ENCODE peak calls at places on chromosomes 11 and 22, in five cellular contexts. One of them, this sample, is unnamed.
A peak's percentile ranks its signal among the peaks of the same experiment; 100 is the strongest.

GRCh38 chr11:69000391-69000790 is 12.7 kb downstream of the MRGPRF start:
- DNase-seq in stomach: no peak
- DNase-seq in endothelial cell: no peak
- DNase-seq in GOT3: no peak
- DNase-seq in activated T-cell treated with anti-CD3 and anti-CD28 coated beads, Interleukin-2, amount 50 U/mL, for 72 hours: no peak
- DNase-seq in this sample: no peak

GRCh38 chr11:19595499-19595839 is 117.2 kb upstream of the NAV2 start:
- DNase-seq in stomach: no peak
- DNase-seq in endothelial cell: no peak
- DNase-seq in GOT3: no peak
- DNase-seq in activated T-cell treated with anti-CD3 and anti-CD28 coated beads, Interleukin-2, amount 50 U/mL, for 72 hours: no peak
- DNase-seq in this sample: no peak

GRCh38 chr22:23542933-23543332 is 37.2 kb downstream of the IGLL1 start:
- DNase-seq in stomach: no peak
- DNase-seq in endothelial cell: no peak
- DNase-seq in GOT3: no peak
- DNase-seq in activated T-cell treated with anti-CD3 and anti-CD28 coated beads, Interleukin-2, amount 50 U/mL, for 72 hours: no peak
- DNase-seq in this sample: no peak

GRCh38 chr11:10659339-10660216 is 34.0 kb downstream of the IRAG1 start:
- DNase-seq in stomach: no peak
- DNase-seq in endothelial cell: no peak
- DNase-seq in GOT3: no peak
- DNase-seq in activated T-cell treated with anti-CD3 and anti-CD28 coated beads, Interleukin-2, amount 50 U/mL, for 72 hours: peak; percentile 10
- DNase-seq in this sample: no peak

GRCh38 chr11:65884716-65885092 is 3.6 kb downstream of the FIBP start:
- DNase-seq in stomach: peak; percentile 83
- DNase-seq in endothelial cell: peak; percentile 90
- DNase-seq in GOT3: no peak
- DNase-seq in activated T-cell treated with anti-CD3 and anti-CD28 coated beads, Interleukin-2, amount 50 U/mL, for 72 hours: peak; percentile 89
- DNase-seq in this sample: peak; percentile 83

GRCh38 chr11:77590194-77590591 is 440 bp downstream of the AQP11 start:
- DNase-seq in stomach: peak; percentile 45
- DNase-seq in endothelial cell: peak; percentile 14
- DNase-seq in GOT3: no peak
- DNase-seq in activated T-cell treated with anti-CD3 and anti-CD28 coated beads, Interleukin-2, amount 50 U/mL, for 72 hours: peak; percentile 8
- DNase-seq in this sample: no peak

GRCh38 chr11:44708063-44708462 is 18.7 kb upstream of the TSPAN18 start:
- DNase-seq in stomach: no peak
- DNase-seq in endothelial cell: no peak
- DNase-seq in GOT3: no peak
- DNase-seq in activated T-cell treated with anti-CD3 and anti-CD28 coated beads, Interleukin-2, amount 50 U/mL, for 72 hours: no peak
- DNase-seq in this sample: peak; percentile 85

GRCh38 chr11:134666273-134667174 is 254.5 kb upstream of the B3GAT1 start:
- DNase-seq in stomach: peak; percentile 18
- DNase-seq in endothelial cell: no peak
- DNase-seq in GOT3: no peak
- DNase-seq in activated T-cell treated with anti-CD3 and anti-CD28 coated beads, Interleukin-2, amount 50 U/mL, for 72 hours: no peak
- DNase-seq in this sample: no peak

GRCh38 chr11:43580735-43581369 is 99.7 kb upstream of the HSD17B12 start:
- DNase-seq in stomach: no peak
- DNase-seq in endothelial cell: no peak
- DNase-seq in GOT3: no peak
- DNase-seq in activated T-cell treated with anti-CD3 and anti-CD28 coated beads, Interleukin-2, amount 50 U/mL, for 72 hours: no peak
- DNase-seq in this sample: no peak

GRCh38 chr22:17213976-17214375 is 5.3 kb downstream of the ADA2 start:
- DNase-seq in stomach: peak; percentile 38
- DNase-seq in endothelial cell: peak; percentile 62
- DNase-seq in GOT3: no peak
- DNase-seq in activated T-cell treated with anti-CD3 and anti-CD28 coated beads, Interleukin-2, amount 50 U/mL, for 72 hours: peak; percentile 71
- DNase-seq in this sample: peak; percentile 71

GRCh38 chr11:94638902-94639373 is 71.8 kb downstream of the PIWIL4 start:
- DNase-seq in stomach: no peak
- DNase-seq in endothelial cell: no peak
- DNase-seq in GOT3: no peak
- DNase-seq in activated T-cell treated with anti-CD3 and anti-CD28 coated beads, Interleukin-2, amount 50 U/mL, for 72 hours: no peak
- DNase-seq in this sample: no peak

GRCh38 chr11:1796297-1797011 is 32.7 kb upstream of the CTSD start:
- DNase-seq in stomach: no peak
- DNase-seq in endothelial cell: no peak
- DNase-seq in GOT3: no peak
- DNase-seq in activated T-cell treated with anti-CD3 and anti-CD28 coated beads, Interleukin-2, amount 50 U/mL, for 72 hours: no peak
- DNase-seq in this sample: no peak

GRCh38 chr11:12090761-12091261 is 19.6 kb upstream of the MICAL2 start:
- DNase-seq in stomach: peak; percentile 64
- DNase-seq in endothelial cell: no peak
- DNase-seq in GOT3: no peak
- DNase-seq in activated T-cell treated with anti-CD3 and anti-CD28 coated beads, Interleukin-2, amount 50 U/mL, for 72 hours: no peak
- DNase-seq in this sample: no peak

GRCh38 chr22:27461470-27461869 is 340.1 kb downstream of the MN1 start:
- DNase-seq in stomach: no peak
- DNase-seq in endothelial cell: peak; percentile 14
- DNase-seq in GOT3: no peak
- DNase-seq in activated T-cell treated with anti-CD3 and anti-CD28 coated beads, Interleukin-2, amount 50 U/mL, for 72 hours: no peak
- DNase-seq in this sample: peak; percentile 52

GRCh38 chr11:115548878-115549528 is 44.8 kb upstream of the CADM1 start:
- DNase-seq in stomach: peak; percentile 46
- DNase-seq in endothelial cell: no peak
- DNase-seq in GOT3: no peak
- DNase-seq in activated T-cell treated with anti-CD3 and anti-CD28 coated beads, Interleukin-2, amount 50 U/mL, for 72 hours: no peak
- DNase-seq in this sample: no peak

GRCh38 chr11:76654310-76654851 is 16.2 kb downstream of the LRRC32 start:
- DNase-seq in stomach: peak; percentile 24
- DNase-seq in endothelial cell: no peak
- DNase-seq in GOT3: no peak
- DNase-seq in activated T-cell treated with anti-CD3 and anti-CD28 coated beads, Interleukin-2, amount 50 U/mL, for 72 hours: no peak
- DNase-seq in this sample: no peak

GRCh38 chr11:123561046-123561781 is 93.2 kb downstream of the SCN3B start:
- DNase-seq in stomach: peak; percentile 49
- DNase-seq in endothelial cell: peak; percentile 57
- DNase-seq in GOT3: no peak
- DNase-seq in activated T-cell treated with anti-CD3 and anti-CD28 coated beads, Interleukin-2, amount 50 U/mL, for 72 hours: no peak
- DNase-seq in this sample: peak; percentile 85

GRCh38 chr11:134764367-134764766 is 352.3 kb upstream of the B3GAT1 start:
- DNase-seq in stomach: no peak
- DNase-seq in endothelial cell: no peak
- DNase-seq in GOT3: no peak
- DNase-seq in activated T-cell treated with anti-CD3 and anti-CD28 coated beads, Interleukin-2, amount 50 U/mL, for 72 hours: no peak
- DNase-seq in this sample: no peak

GRCh38 chr11:117371453-117371852 is 43.8 kb downstream of the CEP164 start:
- DNase-seq in stomach: no peak
- DNase-seq in endothelial cell: no peak
- DNase-seq in GOT3: no peak
- DNase-seq in activated T-cell treated with anti-CD3 and anti-CD28 coated beads, Interleukin-2, amount 50 U/mL, for 72 hours: no peak
- DNase-seq in this sample: no peak

GRCh38 chr11:70650075-70650909 is 252.0 kb downstream of the CTTN start:
- DNase-seq in stomach: peak; percentile 51
- DNase-seq in endothelial cell: peak; percentile 92
- DNase-seq in GOT3: peak; percentile 58
- DNase-seq in activated T-cell treated with anti-CD3 and anti-CD28 coated beads, Interleukin-2, amount 50 U/mL, for 72 hours: peak; percentile 46
- DNase-seq in this sample: peak; percentile 89

GRCh38 chr22:36323182-36323854 is 64.4 kb downstream of the MYH9 start:
- DNase-seq in stomach: peak; percentile 73
- DNase-seq in endothelial cell: no peak
- DNase-seq in GOT3: no peak
- DNase-seq in activated T-cell treated with anti-CD3 and anti-CD28 coated beads, Interleukin-2, amount 50 U/mL, for 72 hours: no peak
- DNase-seq in this sample: no peak

GRCh38 chr11:124751741-124752470 is at the start of gene VSIG2:
- DNase-seq in stomach: peak; percentile 86
- DNase-seq in endothelial cell: no peak
- DNase-seq in GOT3: no peak
- DNase-seq in activated T-cell treated with anti-CD3 and anti-CD28 coated beads, Interleukin-2, amount 50 U/mL, for 72 hours: no peak
- DNase-seq in this sample: no peak

GRCh38 chr11:31943056-31943780 is 132.1 kb upstream of the PAX6 start:
- DNase-seq in stomach: no peak
- DNase-seq in endothelial cell: no peak
- DNase-seq in GOT3: no peak
- DNase-seq in activated T-cell treated with anti-CD3 and anti-CD28 coated beads, Interleukin-2, amount 50 U/mL, for 72 hours: no peak
- DNase-seq in this sample: no peak